ENCODE peak calls at places on chromosomes 16 and 17, in eight cellular contexts. L is activated CD4-positive, alpha-beta T cell treated with anti-CD3 and anti-CD28 coated beads for 36 hours; I is CD4-positive, alpha-beta T cell; Q is iPS-NIHi11; W is lower leg skin; G is anterior cingulate cortex; R is WTC11; D is activated T-cell treated with anti-CD3 and anti-CD28 coated beads for 1 hour. E is an unnamed sample.

GRCh38 chr16:29951966-29952365 is 9.9 kb upstream of the TMEM219 start:
- DNase-seq in G (no peak), D (no peak), R (peak), I (no peak), Q (no peak), W (no peak), L (no peak), E (no peak)

GRCh38 chr17:2157081-2157480 is 102.2 kb downstream of the HIC1 start:
- DNase-seq in G (no peak), I (no peak), W (peak), L (no peak), R (no peak), D (no peak), Q (no peak), E (no peak)

GRCh38 chr16:57910726-57911125 is 60.2 kb downstream of the CNGB1 start:
- DNase-seq in R (no peak), I (no peak), L (no peak), G (no peak), Q (no peak), W (no peak), D (no peak), E (no peak)

GRCh38 chr16:88383401-88384221 is 852 bp downstream of the ZNF469 start:
- DNase-seq in I (no peak), L (peak), D (no peak), W (no peak), Q (peak), G (no peak), R (peak), E (no peak)

GRCh38 chr17:46929413-46929812 is 6.5 kb downstream of the GOSR2 start:
- DNase-seq in R (no peak), I (no peak), Q (no peak), L (no peak), D (no peak), W (no peak), G (no peak), E (no peak)

GRCh38 chr17:78266771-78267170 is 35.3 kb downstream of the TMEM235 start:
- DNase-seq in R (no peak), Q (no peak), I (no peak), D (no peak), G (no peak), L (no peak), W (no peak), E (no peak)

GRCh38 chr17:29740017-29740416 is 117.3 kb upstream of the CORO6 start:
- DNase-seq in Q (no peak), D (no peak), G (no peak), R (no peak), L (no peak), I (no peak), W (no peak), E (no peak)

GRCh38 chr16:3839402-3840184 is 40.9 kb downstream of the CREBBP start:
- DNase-seq in D (no peak), W (no peak), I (no peak), R (no peak), L (no peak), Q (no peak), G (no peak), E (no peak)

GRCh38 chr17:45136846-45137560 is 1.5 kb downstream of the ACBD4 start:
- DNase-seq in W (no peak), L (no peak), Q (no peak), R (no peak), I (no peak), D (no peak), G (no peak), E (no peak)

GRCh38 chr16:13426736-13427135 is 493.2 kb upstream of the ERCC4 start:
- DNase-seq in W (no peak), G (no peak), I (no peak), L (no peak), D (no peak), R (no peak), Q (no peak), E (no peak)

GRCh38 chr17:39800540-39800939 is 62.8 kb downstream of the GRB7 start:
- DNase-seq in L (peak), Q (peak), D (peak), R (no peak), G (no peak), W (no peak), I (peak), E (no peak)

GRCh38 chr17:58246104-58246740 is 7.8 kb downstream of the LPO start:
- DNase-seq in G (no peak), Q (no peak), W (no peak), L (no peak), R (no peak), I (no peak), D (no peak), E (no peak)

GRCh38 chr17:32489320-32490100 is 2.7 kb downstream of the CDK5R1 start:
- DNase-seq in I (no peak), W (no peak), D (no peak), G (no peak), R (no peak), Q (no peak), L (no peak), E (no peak)

GRCh38 chr17:76697702-76698465 is 12.9 kb downstream of the MXRA7 start:
- DNase-seq in I (no peak), D (no peak), L (no peak), Q (peak), G (no peak), W (no peak), R (no peak), E (no peak)

GRCh38 chr17:42653179-42654124 is 5.6 kb upstream of the TUBG2 start:
- DNase-seq in G (peak), L (no peak), R (peak), Q (peak), D (no peak), I (no peak), W (peak), E (peak)

GRCh38 chr17:42200702-42201101 is 6.4 kb upstream of the GHDC start:
- DNase-seq in I (no peak), R (no peak), G (peak), W (no peak), Q (no peak), L (no peak), D (no peak), E (no peak)

GRCh38 chr17:68512967-68513474 is 791 bp downstream of the PRKAR1A start:
- DNase-seq in I (no peak), D (no peak), W (peak), G (peak), L (no peak), Q (peak), R (no peak), E (no peak)

GRCh38 chr17:62869885-62870580 is 61.9 kb upstream of the MARCHF10 start:
- DNase-seq in W (no peak), Q (peak), G (peak), D (no peak), L (no peak), I (no peak), R (peak), E (peak)

GRCh38 chr16:67027046-67027445 is 1.9 kb upstream of the CBFB start:
- DNase-seq in D (no peak), G (no peak), Q (no peak), L (no peak), W (peak), R (no peak), I (no peak), E (peak)

GRCh38 chr17:13160790-13161189 is 143.0 kb upstream of the ELAC2 start:
- DNase-seq in R (no peak), I (no peak), D (no peak), Q (no peak), W (no peak), G (no peak), L (no peak), E (no peak)

GRCh38 chr17:79645777-79646088 is 34.9 kb upstream of the RBFOX3 start:
- DNase-seq in G (no peak), Q (no peak), I (no peak), W (peak), R (no peak), L (no peak), D (no peak), E (no peak)

GRCh38 chr16:54436342-54436741 is 149.8 kb upstream of the IRX3 start:
- DNase-seq in G (no peak), Q (no peak), L (no peak), R (no peak), W (peak), D (no peak), I (no peak), E (no peak)

GRCh38 chr17:79338589-79338988 is 264.0 kb downstream of the ENGASE start:
- DNase-seq in R (no peak), L (no peak), D (no peak), G (no peak), Q (no peak), W (no peak), I (no peak), E (no peak)

GRCh38 chr16:28623172-28623711 is 13.4 kb upstream of the SULT1A1 start:
- DNase-seq in I (peak), R (peak), Q (peak), G (no peak), L (peak), W (peak), D (peak), E (no peak)

GRCh38 chr17:16371742-16372141 is 9.1 kb upstream of the UBB start:
- DNase-seq in Q (no peak), W (no peak), I (no peak), D (no peak), G (no peak), R (no peak), L (no peak), E (no peak)

GRCh38 chr17:8789743-8790142 is 9.4 kb downstream of the MFSD6L start:
- DNase-seq in I (no peak), Q (no peak), W (no peak), R (no peak), D (no peak), L (no peak), G (no peak), E (peak)

GRCh38 chr16:50267651-50268050 is 1.3 kb downstream of the ADCY7 start:
- DNase-seq in D (no peak), Q (no peak), R (no peak), L (peak), I (no peak), W (no peak), G (no peak), E (no peak)

GRCh38 chr17:77316191-77316641 is 175.4 kb downstream of the SEC14L1 start:
- DNase-seq in D (no peak), Q (peak), G (peak), I (no peak), L (no peak), R (peak), W (peak), E (peak)

GRCh38 chr16:17245727-17246576 is 224.8 kb downstream of the XYLT1 start:
- DNase-seq in G (no peak), D (no peak), Q (no peak), L (no peak), R (no peak), W (no peak), I (no peak), E (no peak)

GRCh38 chr17:41287050-41287449 is 11.6 kb downstream of the KRTAP9-7 start:
- DNase-seq in R (no peak), Q (no peak), L (no peak), W (no peak), I (no peak), D (no peak), G (no peak), E (no peak)

GRCh38 chr17:69757794-69758430 is 317.1 kb upstream of the KCNJ16 start:
- DNase-seq in Q (no peak), R (no peak), D (no peak), L (no peak), I (no peak), G (no peak), W (no peak), E (no peak)

GRCh38 chr17:41689497-41690299 is 1.0 kb downstream of the EIF1 start:
- DNase-seq in Q (no peak), D (no peak), W (no peak), L (peak), R (peak), G (no peak), I (peak), E (no peak)

GRCh38 chr17:42889809-42890208 is 10.8 kb upstream of the G6PC1 start:
- DNase-seq in R (no peak), G (no peak), W (no peak), I (no peak), D (no peak), L (no peak), Q (no peak), E (no peak)

GRCh38 chr16:85444879-85445778 is 168.0 kb upstream of the GSE1 start:
- DNase-seq in G (peak), R (no peak), W (no peak), Q (peak), L (no peak), I (no peak), D (no peak), E (no peak)

GRCh38 chr17:78347453-78347852 is 12.4 kb downstream of the SOCS3 start:
- DNase-seq in W (no peak), R (no peak), Q (no peak), L (no peak), G (no peak), I (no peak), D (no peak), E (no peak)

GRCh38 chr16:10070591-10070990 is 111.6 kb downstream of the GRIN2A start:
- DNase-seq in Q (no peak), W (no peak), R (no peak), D (no peak), I (no peak), G (no peak), L (no peak), E (no peak)

GRCh38 chr16:50688867-50689266 is 4.5 kb upstream of the NOD2 start:
- DNase-seq in I (no peak), G (no peak), Q (no peak), W (no peak), L (no peak), R (no peak), D (no peak), E (no peak)

GRCh38 chr17:13569740-13570137 is 32.0 kb downstream of the HS3ST3A1 start:
- DNase-seq in I (no peak), R (no peak), D (no peak), W (no peak), Q (no peak), L (no peak), G (no peak), E (no peak)